ENCODE peak calls at places on chromosomes 13 and 19, in six cellular contexts. U is neural progenitor cell, D is GM23248, E is HCT116, F is GM23338, Q is hepatocyte. L is an unnamed sample. For H3K4me1, the result is how much of the 10 kb centered on the place peaks cover.

GRCh38 chr19:4012092-4012974 is 4.8 kb downstream of the PIAS4 start:
- DNase-seq in Q (peak), F (no peak), E (no peak), D (no peak), U (no peak), L (no peak)

GRCh38 chr13:43023244-43023931 is at the start of gene DNAJC15:
- DNase-seq in U (peak), D (peak), F (peak), Q (peak), E (peak), L (peak)

GRCh38 chr13:28449826-28450773 is 44.8 kb downstream of the FLT1 start:
- DNase-seq in U (no peak), D (peak), F (no peak), E (no peak), Q (no peak), L (no peak)

GRCh38 chr19:48565090-48565489 is 13.1 kb downstream of the SULT2B1 start:
- DNase-seq in F (no peak), Q (peak), D (peak), U (no peak), E (no peak), L (no peak)

GRCh38 chr13:52615817-52616216 is 26.4 kb upstream of the HNRNPA1L2 start:
- DNase-seq in F (no peak), U (no peak), D (no peak), Q (no peak), E (no peak), L (peak)

GRCh38 chr13:28704919-28705318 is 13.9 kb downstream of the SLC46A3 start:
- DNase-seq in F (no peak), E (no peak), D (no peak), U (no peak), Q (no peak), L (no peak)

GRCh38 chr19:5536337-5536894 is 31.3 kb downstream of the TINCR start:
- DNase-seq in D (peak), F (peak), U (peak), Q (peak), E (peak), L (no peak)

GRCh38 chr13:41408061-41408460 is 49.3 kb upstream of the RGCC start:
- DNase-seq in E (no peak), Q (no peak), U (no peak), D (peak), F (no peak), L (no peak)

GRCh38 chr19:17340871-17341357 is 3.6 kb downstream of the GTPBP3 start:
- DNase-seq in E (no peak), Q (no peak), U (no peak), D (no peak), F (peak), L (no peak)

GRCh38 chr19:18508585-18508984 is 13.3 kb downstream of the ELL start:
- DNase-seq in F (no peak), E (no peak), U (no peak), Q (no peak), D (no peak), L (no peak)
- H3K4me1 ChIP-seq in F (under half), E (under half), U (under half), Q (under half), D (under half), L (under half)

GRCh38 chr19:51016798-51017683 is 2.5 kb downstream of the KLK10 start:
- DNase-seq in Q (peak), F (peak), E (peak), U (peak), D (peak), L (no peak)
- TF ChIP-seq EZH2 in Q (peak), F (peak), E (no peak), U (peak), D (no peak), L (no peak)

DNA sequence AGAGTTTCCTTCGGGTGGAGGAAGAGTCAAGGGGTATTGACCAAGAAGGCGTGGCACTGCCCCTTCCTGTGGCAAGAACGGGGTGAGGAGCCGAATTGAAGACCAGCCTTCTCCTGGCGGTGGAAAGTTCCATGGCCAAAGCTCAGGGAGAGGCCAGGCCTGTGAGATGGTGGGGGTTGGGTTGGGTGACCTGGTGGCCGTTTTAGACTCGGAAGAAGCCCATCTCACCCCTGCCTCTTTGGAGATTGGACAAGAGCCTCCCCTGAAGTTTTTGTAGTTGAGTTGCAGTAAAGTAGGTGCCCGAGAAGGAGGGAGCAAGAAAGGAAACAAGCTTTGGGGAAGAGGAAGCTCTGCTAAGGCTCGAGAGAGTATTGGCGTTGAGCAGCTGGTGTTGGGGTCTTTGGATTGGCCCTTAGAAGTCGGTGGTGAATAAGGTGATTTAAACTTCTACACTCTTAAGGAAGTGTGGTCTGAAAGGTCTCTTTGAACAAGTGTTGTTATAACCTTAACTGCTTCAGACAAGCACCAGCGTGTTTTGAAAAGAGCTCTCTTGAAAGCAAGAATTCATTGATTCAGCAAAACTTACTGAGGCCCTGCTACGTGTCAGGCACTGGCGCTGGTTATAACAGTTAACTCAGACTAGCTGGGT is 964 bp downstream of the SPINT2 start:
- DNase-seq in E (no peak), U (no peak), F (peak), Q (peak), D (no peak), L (no peak)
- TF ChIP-seq EZH2phosphoT487 in E (no peak), U (no peak), F (no peak), Q (no peak), D (no peak), L (no peak)

GRCh38 chr13:113732961-113733950 is 25.8 kb upstream of the TMEM255B start:
- DNase-seq in U (no peak), E (no peak), Q (no peak), D (no peak), F (no peak), L (no peak)
- H3K4me1 ChIP-seq in U (under half), E (under half), Q (under half), D (under half), F (under half), L (under half)

DNA sequence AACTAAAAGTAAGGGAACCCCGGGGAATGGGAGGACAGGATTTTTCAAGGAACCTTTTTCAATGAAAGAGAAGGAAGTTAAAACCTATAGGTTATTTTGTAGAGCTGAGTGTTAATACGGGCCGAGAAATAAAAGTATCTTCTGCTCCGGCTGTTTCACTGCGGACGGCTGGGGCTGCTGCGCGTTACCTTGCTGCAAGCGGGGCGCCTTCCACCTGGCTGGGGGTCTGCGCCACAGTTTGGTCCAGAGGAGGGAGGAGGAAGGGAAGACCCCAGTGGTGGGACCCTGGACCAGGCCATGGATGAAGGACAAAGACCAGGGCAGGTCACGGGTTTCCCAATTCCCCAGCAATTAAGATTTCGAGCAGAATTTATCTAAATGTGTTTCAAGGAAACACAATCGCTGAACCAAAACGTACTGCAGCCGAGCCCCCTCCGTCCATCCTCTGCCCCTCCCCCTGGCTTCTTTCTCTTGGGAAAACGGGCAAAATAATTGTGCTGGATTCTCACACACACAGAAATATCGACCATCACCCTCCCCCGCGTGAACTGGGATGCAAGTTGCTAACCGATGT is 2.9 kb downstream of the SOX1 start:
- DNase-seq in E (no peak), F (no peak), U (peak), Q (no peak), D (no peak), L (no peak)
- TF ChIP-seq EZH2 in E (no peak), F (peak), U (peak), Q (peak), D (no peak), L (no peak)

DNA sequence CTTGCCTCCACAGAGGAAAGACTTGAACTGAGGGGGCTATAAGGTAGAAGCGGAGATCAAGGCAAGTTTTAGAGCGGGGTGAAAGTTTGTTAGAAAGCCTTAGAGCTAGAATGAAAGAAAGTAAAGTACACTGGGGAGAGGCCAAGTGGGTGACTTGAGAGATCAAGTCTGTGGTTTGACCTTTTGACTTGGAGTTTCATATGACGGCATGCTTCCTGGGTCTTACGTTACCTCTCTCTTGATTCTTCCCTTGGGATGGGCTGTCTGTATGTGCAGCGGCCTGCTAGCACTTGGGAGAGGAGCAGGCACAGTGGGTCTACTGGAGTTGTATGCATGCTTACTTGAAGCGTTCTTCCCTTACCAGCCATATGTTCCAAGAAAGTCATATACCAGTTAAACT is 1768.5 kb downstream of the PCDH9 start:
- DNase-seq in Q (no peak), F (peak), U (no peak), E (no peak), D (no peak), L (no peak)
- TF ChIP-seq EZH2phosphoT487 in Q (no peak), F (no peak), U (no peak), E (no peak), D (no peak), L (no peak)